ENCODE peak calls at places on chromosomes 7 and 10, in nine cellular contexts. X, J, M, S, V, B, G, I and Z are unnamed samples.

GRCh38 chr10:20274580-20274979 is 458.3 kb downstream of the PLXDC2 start:
- DNase-seq in X (no peak), J (no peak), M (no peak), S (no peak), V (no peak), B (no peak), G (no peak), I (no peak), Z (no peak)

GRCh38 chr7:82335927-82336326 is 107.7 kb downstream of the CACNA2D1 start:
- DNase-seq in X (no peak), J (peak), M (no peak), S (no peak), V (peak), B (peak), G (no peak), I (peak), Z (no peak)

GRCh38 chr7:143900230-143900766 is 1.7 kb downstream of the TCAF1 start:
- DNase-seq in X (no peak), J (no peak), M (no peak), S (no peak), V (no peak), B (no peak), G (peak), I (no peak), Z (no peak)

GRCh38 chr10:5449227-5449626 is 36.9 kb downstream of the NET1 start:
- DNase-seq in X (no peak), J (no peak), M (no peak), S (no peak), V (no peak), B (no peak), G (no peak), I (no peak), Z (no peak)

GRCh38 chr7:28382146-28382545 is 30.2 kb upstream of the CREB5 start:
- DNase-seq in X (no peak), J (peak), M (no peak), S (no peak), V (no peak), B (no peak), G (no peak), I (no peak), Z (no peak)

GRCh38 chr7:158255558-158255957 is 332.1 kb downstream of the PTPRN2 start:
- DNase-seq in X (no peak), J (no peak), M (peak), S (no peak), V (no peak), B (no peak), G (no peak), I (no peak), Z (no peak)

GRCh38 chr7:35286422-35286821 is 32.5 kb upstream of the TBX20 start:
- DNase-seq in X (no peak), J (no peak), M (no peak), S (no peak), V (peak), B (no peak), G (no peak), I (peak), Z (no peak)

GRCh38 chr10:80498833-80499671 is 38.6 kb upstream of the SH2D4B start:
- DNase-seq in X (peak), J (no peak), M (peak), S (peak), V (peak), B (peak), G (peak), I (peak), Z (peak)

GRCh38 chr7:37724732-37725131 is 41.2 kb downstream of the GPR141 start:
- DNase-seq in X (no peak), J (no peak), M (no peak), S (no peak), V (no peak), B (no peak), G (no peak), I (no peak), Z (no peak)

GRCh38 chr10:23496727-23497126 is 57.9 kb downstream of the OTUD1 start:
- DNase-seq in X (no peak), J (no peak), M (no peak), S (no peak), V (no peak), B (no peak), G (no peak), I (no peak), Z (no peak)

GRCh38 chr10:131885391-131886165 is 15.2 kb upstream of the PPP2R2D start:
- DNase-seq in X (peak), J (peak), M (peak), S (peak), V (peak), B (no peak), G (peak), I (peak), Z (no peak)

GRCh38 chr7:44587843-44588711 is 6.0 kb upstream of the TMED4 start:
- DNase-seq in X (no peak), J (peak), M (no peak), S (peak), V (peak), B (peak), G (peak), I (peak), Z (no peak)

GRCh38 chr7:131190146-131190545 is 137.5 kb upstream of the MKLN1 start:
- DNase-seq in X (no peak), J (no peak), M (peak), S (no peak), V (no peak), B (no peak), G (peak), I (no peak), Z (no peak)

GRCh38 chr10:133381041-133381440 is 2.0 kb downstream of the PAOX start:
- DNase-seq in X (no peak), J (no peak), M (no peak), S (no peak), V (no peak), B (no peak), G (no peak), I (no peak), Z (no peak)

GRCh38 chr7:55363386-55364170 is 1.6 kb upstream of the LANCL2 start:
- DNase-seq in X (peak), J (no peak), M (no peak), S (no peak), V (no peak), B (no peak), G (no peak), I (no peak), Z (no peak)

GRCh38 chr7:38000272-38000671 is 79.8 kb downstream of the EPDR1 start:
- DNase-seq in X (no peak), J (no peak), M (no peak), S (no peak), V (peak), B (no peak), G (no peak), I (no peak), Z (no peak)

GRCh38 chr7:126727930-126728331 is 524.8 kb downstream of the GRM8 start:
- DNase-seq in X (no peak), J (no peak), M (no peak), S (peak), V (peak), B (no peak), G (no peak), I (peak), Z (no peak)

GRCh38 chr10:44278669-44279337 is 106.1 kb downstream of the CXCL12 start:
- DNase-seq in X (no peak), J (no peak), M (no peak), S (no peak), V (no peak), B (no peak), G (no peak), I (no peak), Z (no peak)

GRCh38 chr7:38198356-38198755 is 20.3 kb downstream of the STARD3NL start:
- DNase-seq in X (no peak), J (no peak), M (no peak), S (no peak), V (peak), B (no peak), G (no peak), I (no peak), Z (no peak)

GRCh38 chr10:102231357-102232318 is 5.5 kb downstream of the ELOVL3 start:
- DNase-seq in X (peak), J (peak), M (no peak), S (peak), V (no peak), B (no peak), G (peak), I (peak), Z (no peak)

GRCh38 chr10:7471720-7472367 is 61.0 kb upstream of the SFMBT2 start:
- DNase-seq in X (no peak), J (peak), M (peak), S (no peak), V (no peak), B (no peak), G (no peak), I (no peak), Z (no peak)

GRCh38 chr10:31018977-31019376 is 12.7 kb downstream of the ZNF438 start:
- DNase-seq in X (no peak), J (no peak), M (no peak), S (peak), V (no peak), B (no peak), G (no peak), I (no peak), Z (no peak)

GRCh38 chr10:25501912-25502311 is 327.1 kb downstream of the GPR158 start:
- DNase-seq in X (no peak), J (no peak), M (no peak), S (no peak), V (peak), B (no peak), G (no peak), I (peak), Z (no peak)

GRCh38 chr7:139630643-139631519 is 107.4 kb downstream of the CLEC2L start:
- DNase-seq in X (no peak), J (no peak), M (no peak), S (no peak), V (no peak), B (no peak), G (no peak), I (no peak), Z (no peak)

GRCh38 chr7:94375713-94376112 is 19.0 kb upstream of the COL1A2 start:
- DNase-seq in X (no peak), J (no peak), M (no peak), S (no peak), V (peak), B (peak), G (no peak), I (peak), Z (peak)

GRCh38 chr7:27031289-27032172 is 64.3 kb downstream of the HOXA1 start:
- DNase-seq in X (no peak), J (peak), M (no peak), S (no peak), V (peak), B (no peak), G (peak), I (peak), Z (no peak)

GRCh38 chr7:55249332-55249731 is 115.8 kb upstream of the LANCL2 start:
- DNase-seq in X (no peak), J (no peak), M (no peak), S (no peak), V (no peak), B (no peak), G (no peak), I (no peak), Z (no peak)

GRCh38 chr7:131945313-131945831 is 388.9 kb upstream of the PODXL start:
- DNase-seq in X (peak), J (peak), M (peak), S (peak), V (peak), B (no peak), G (peak), I (peak), Z (no peak)

GRCh38 chr7:31049001-31049765 is 2.9 kb upstream of the ADCYAP1R1 start:
- DNase-seq in X (no peak), J (no peak), M (no peak), S (no peak), V (no peak), B (no peak), G (no peak), I (no peak), Z (no peak)

GRCh38 chr7:39721919-39722597 is 98.7 kb downstream of the RALA start:
- DNase-seq in X (no peak), J (no peak), M (no peak), S (no peak), V (no peak), B (no peak), G (no peak), I (no peak), Z (no peak)

GRCh38 chr7:23530355-23530754 is 1.4 kb downstream of the TRA2A start:
- DNase-seq in X (no peak), J (peak), M (no peak), S (peak), V (peak), B (peak), G (no peak), I (peak), Z (no peak)
- TF ChIP-seq CTCF in X (no peak), J (peak), M (no peak), S (peak), V (no peak), B (peak), G (no peak), I (peak), Z (no peak)

GRCh38 chr10:116268976-116269375 is 4.0 kb downstream of the GFRA1 start:
- DNase-seq in X (no peak), J (no peak), M (no peak), S (no peak), V (no peak), B (no peak), G (no peak), I (no peak), Z (no peak)
- TF ChIP-seq CTCF in X (no peak), J (no peak), M (no peak), S (no peak), V (no peak), B (no peak), G (no peak), I (no peak), Z (no peak)

DNA sequence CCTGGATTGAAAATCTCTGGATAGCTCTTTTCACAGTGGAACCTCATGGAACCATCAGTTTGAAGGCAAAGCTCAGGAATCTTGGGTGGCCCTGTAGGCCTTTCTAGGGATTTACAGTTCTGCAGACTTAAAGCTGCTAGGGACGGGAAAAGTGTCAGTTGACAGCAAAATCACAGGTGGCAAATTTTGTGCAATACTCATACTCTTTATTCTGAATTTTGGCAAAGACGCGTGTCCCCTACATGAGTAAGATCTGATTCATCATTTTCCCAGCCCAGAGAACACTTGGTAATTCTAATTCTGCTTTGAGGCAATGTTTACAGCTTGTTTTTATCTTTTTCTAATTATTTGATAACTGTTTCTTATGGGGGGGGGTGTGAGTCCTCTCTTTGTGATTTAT is 3.6 kb downstream of the LRRC17 start:
- DNase-seq in X (no peak), J (no peak), M (no peak), S (no peak), V (peak), B (peak), G (peak), I (peak), Z (no peak)
- TF ChIP-seq CTCF in X (no peak), J (no peak), M (no peak), S (no peak), V (no peak), B (no peak), G (no peak), I (no peak), Z (no peak)

GRCh38 chr7:111929258-111929657 is 276.9 kb downstream of the DOCK4 start:
- DNase-seq in X (no peak), J (no peak), M (no peak), S (no peak), V (no peak), B (no peak), G (no peak), I (no peak), Z (no peak)
- TF ChIP-seq CTCF in X (no peak), J (no peak), M (no peak), S (no peak), V (no peak), B (no peak), G (no peak), I (no peak), Z (no peak)

GRCh38 chr10:97498841-97499560 is at the start of gene UBTD1:
- DNase-seq in X (peak), J (peak), M (peak), S (peak), V (peak), B (no peak), G (peak), I (no peak), Z (no peak)
- TF ChIP-seq CTCF in X (no peak), J (no peak), M (no peak), S (no peak), V (no peak), B (no peak), G (no peak), I (no peak), Z (no peak)